ENCODE peak calls at places on chromosome 13, in four cellular contexts. O, F, Q and N are unnamed samples.

GRCh38 chr13:92719868-92720267 is 506.7 kb upstream of the GPC6 start:
- DNase-seq in O (no peak), F (peak; percentile 93), Q (peak; percentile 38), N (peak; percentile 11)

GRCh38 chr13:20101467-20102316 is 59.2 kb downstream of the GJA3 start:
- DNase-seq in O (no peak), F (no peak), Q (no peak), N (no peak)

GRCh38 chr13:32165791-32166190 is 134.2 kb downstream of the FRY start:
- DNase-seq in O (no peak), F (no peak), Q (no peak), N (no peak)

GRCh38 chr13:36981156-36981743 is 17.9 kb downstream of the ALG5 start:
- DNase-seq in O (peak; percentile 79), F (peak; percentile 44), Q (no peak), N (no peak)

GRCh38 chr13:113904411-113904810 is 40.5 kb upstream of the GAS6 start:
- DNase-seq in O (peak; percentile 43), F (peak; percentile 67), Q (peak; percentile 65), N (no peak)

GRCh38 chr13:102970542-102970941 is 95.7 kb downstream of the SLC10A2 start:
- DNase-seq in O (no peak), F (no peak), Q (no peak), N (no peak)

GRCh38 chr13:21957833-21958232 is 287.0 kb downstream of the FGF9 start:
- DNase-seq in O (peak; percentile 75), F (no peak), Q (no peak), N (no peak)

GRCh38 chr13:32537580-32538233 is 888 bp downstream of the N4BP2L2 start:
- DNase-seq in O (no peak), F (peak; percentile 40), Q (peak; percentile 29), N (no peak)

GRCh38 chr13:90717451-90717936 is 630.0 kb upstream of the MIR17HG start:
- DNase-seq in O (peak; percentile 10), F (peak; percentile 51), Q (no peak), N (peak; percentile 72)

GRCh38 chr13:48412100-48412556 is 785 bp downstream of the LPAR6 start:
- DNase-seq in O (peak; percentile 31), F (peak; percentile 21), Q (no peak), N (no peak)

GRCh38 chr13:92805766-92806165 is 420.8 kb upstream of the GPC6 start:
- DNase-seq in O (no peak), F (no peak), Q (no peak), N (no peak)

GRCh38 chr13:48072787-48073186 is 22.1 kb downstream of the MED4 start:
- DNase-seq in O (no peak), F (no peak), Q (no peak), N (no peak)

GRCh38 chr13:60787083-60787482 is 390.1 kb downstream of the TDRD3 start:
- DNase-seq in O (no peak), F (no peak), Q (no peak), N (no peak)

GRCh38 chr13:75416327-75417005 is 65.5 kb downstream of the TBC1D4 start:
- DNase-seq in O (no peak), F (peak; percentile 42), Q (peak; percentile 36), N (no peak)

GRCh38 chr13:106378263-106378662 is 157.2 kb downstream of the EFNB2 start:
- DNase-seq in O (no peak), F (no peak), Q (no peak), N (no peak)
- H4K8ac ChIP-seq in O (peak overlapping the region; percentile 52), F (no peak overlapping the region), Q (no peak overlapping the region), N (no peak overlapping the region)

GRCh38 chr13:79503069-79503468 is 22.1 kb downstream of the NDFIP2 start:
- DNase-seq in O (no peak), F (peak; percentile 27), Q (no peak), N (no peak)
- H3K4ac ChIP-seq in O (no peak overlapping the region), F (no peak overlapping the region), Q (no peak overlapping the region), N (no peak overlapping the region)

GRCh38 chr13:107157272-107157671 is 589.3 kb upstream of the ARGLU1 start:
- DNase-seq in O (peak; percentile 1), F (no peak), Q (no peak), N (no peak)
- H2BK120ac ChIP-seq in O (no peak overlapping the region), F (no peak overlapping the region), Q (no peak overlapping the region), N (no peak overlapping the region)

GRCh38 chr13:110925023-110925608 is 10.2 kb upstream of the ANKRD10 start:
- DNase-seq in O (no peak), F (peak; percentile 70), Q (peak; percentile 60), N (no peak)

GRCh38 chr13:110923086-110923485 is 8.2 kb upstream of the ANKRD10 start:
- DNase-seq in O (no peak), F (no peak), Q (peak; percentile 20), N (no peak)

GRCh38 chr13:110922506-110922905 is 7.6 kb upstream of the ANKRD10 start:
- DNase-seq in O (no peak), F (no peak), Q (peak; percentile 28), N (no peak)

GRCh38 chr13:110924639-110924934 is 9.7 kb upstream of the ANKRD10 start:
- DNase-seq in O (no peak), F (no peak), Q (peak; percentile 19), N (no peak)

GRCh38 chr13:110923777-110924638 is 9.1 kb upstream of the ANKRD10 start:
- DNase-seq in O (no peak), F (no peak), Q (peak; percentile 15), N (no peak)
- H4K8ac ChIP-seq in O (no peak overlapping the region), F (no peak overlapping the region), Q (no peak overlapping the region), N (no peak overlapping the region)

DNA sequence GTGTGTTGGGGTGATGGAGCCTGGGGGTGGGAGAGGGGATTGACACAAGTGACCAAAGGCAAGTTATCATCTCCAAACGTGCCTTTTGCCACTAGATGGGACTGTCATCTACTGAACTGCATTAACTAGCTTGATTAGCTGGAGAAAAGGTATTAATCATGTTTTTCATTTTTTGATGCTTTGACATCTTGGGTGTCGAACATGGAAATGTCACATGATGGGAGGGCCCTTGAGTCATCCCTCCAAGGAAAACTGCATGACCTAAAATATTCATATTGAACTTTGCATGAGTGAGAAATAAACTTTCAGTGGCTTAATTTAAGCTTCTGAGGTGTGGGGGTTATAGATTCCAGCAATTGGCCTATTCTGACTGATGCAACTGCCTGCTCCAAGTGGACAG is 73.3 kb downstream of the ALOX5AP start:
- DNase-seq in O (no peak), F (no peak), Q (no peak), N (no peak)
- H3K4ac ChIP-seq in O (peak overlapping the region; percentile 63), F (no peak overlapping the region), Q (no peak overlapping the region), N (no peak overlapping the region)

GRCh38 chr13:79481685-79482052 is 714 bp downstream of the NDFIP2 start:
- DNase-seq in O (no peak), F (no peak), Q (no peak), N (no peak)

GRCh38 chr13:79482271-79482970 is 1.5 kb downstream of the NDFIP2 start:
- DNase-seq in O (peak; percentile 35), F (no peak), Q (no peak), N (no peak)

GRCh38 chr13:79475569-79475968 is 5.4 kb upstream of the NDFIP2 start:
- DNase-seq in O (no peak), F (no peak), Q (no peak), N (no peak)

GRCh38 chr13:79480954-79481684 is at the start of gene NDFIP2:
- DNase-seq in O (peak; percentile 80), F (peak; percentile 86), Q (peak; percentile 84), N (peak; percentile 77)

DNA sequence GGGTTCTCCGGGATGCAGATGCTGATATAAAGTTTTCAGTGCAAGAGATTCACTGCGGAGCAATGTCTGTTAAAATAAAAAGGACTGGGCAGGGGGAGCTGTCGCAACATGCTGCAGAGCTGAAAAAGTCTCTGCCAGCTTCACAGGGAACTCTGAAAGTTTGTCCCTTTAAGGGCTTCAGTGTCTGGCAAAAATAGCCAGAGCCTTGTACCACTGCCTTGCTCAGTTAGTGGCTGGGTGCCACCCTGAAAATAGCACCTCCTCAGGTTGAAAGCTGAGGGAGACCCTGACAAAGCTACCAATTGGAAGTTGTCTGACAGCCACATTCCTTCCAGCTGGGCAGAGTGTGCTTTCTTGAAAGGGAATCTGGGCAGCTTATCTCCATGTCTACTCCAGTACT is 3.0 kb upstream of the NDFIP2 start:
- DNase-seq in O (no peak), F (peak; percentile 55), Q (peak; percentile 35), N (no peak)
- H2BK120ac ChIP-seq in O (no peak overlapping the region), F (peak overlapping the region; percentile 45), Q (no peak overlapping the region), N (no peak overlapping the region)

GRCh38 chr13:39930544-39931444 is 275.3 kb downstream of the COG6 start:
- DNase-seq in O (no peak), F (no peak), Q (no peak), N (no peak)

GRCh38 chr13:39929583-39929982 is 274.1 kb downstream of the COG6 start:
- DNase-seq in O (no peak), F (no peak), Q (no peak), N (no peak)

GRCh38 chr13:39930060-39930459 is 274.6 kb downstream of the COG6 start:
- DNase-seq in O (no peak), F (no peak), Q (no peak), N (no peak)

GRCh38 chr13:39935155-39935554 is 279.7 kb downstream of the COG6 start:
- DNase-seq in O (no peak), F (no peak), Q (no peak), N (no peak)

GRCh38 chr13:39931505-39931904 is 276.0 kb downstream of the COG6 start:
- DNase-seq in O (no peak), F (no peak), Q (no peak), N (no peak)
- H4K8ac ChIP-seq in O (no peak overlapping the region), F (no peak overlapping the region), Q (no peak overlapping the region), N (no peak overlapping the region)

GRCh38 chr13:52103386-52103785 is 25.5 kb downstream of the NEK5 start:
- DNase-seq in O (no peak), F (no peak), Q (no peak), N (no peak)
- H3K4ac ChIP-seq in O (no peak overlapping the region), F (no peak overlapping the region), Q (no peak overlapping the region), N (no peak overlapping the region)

DNA sequence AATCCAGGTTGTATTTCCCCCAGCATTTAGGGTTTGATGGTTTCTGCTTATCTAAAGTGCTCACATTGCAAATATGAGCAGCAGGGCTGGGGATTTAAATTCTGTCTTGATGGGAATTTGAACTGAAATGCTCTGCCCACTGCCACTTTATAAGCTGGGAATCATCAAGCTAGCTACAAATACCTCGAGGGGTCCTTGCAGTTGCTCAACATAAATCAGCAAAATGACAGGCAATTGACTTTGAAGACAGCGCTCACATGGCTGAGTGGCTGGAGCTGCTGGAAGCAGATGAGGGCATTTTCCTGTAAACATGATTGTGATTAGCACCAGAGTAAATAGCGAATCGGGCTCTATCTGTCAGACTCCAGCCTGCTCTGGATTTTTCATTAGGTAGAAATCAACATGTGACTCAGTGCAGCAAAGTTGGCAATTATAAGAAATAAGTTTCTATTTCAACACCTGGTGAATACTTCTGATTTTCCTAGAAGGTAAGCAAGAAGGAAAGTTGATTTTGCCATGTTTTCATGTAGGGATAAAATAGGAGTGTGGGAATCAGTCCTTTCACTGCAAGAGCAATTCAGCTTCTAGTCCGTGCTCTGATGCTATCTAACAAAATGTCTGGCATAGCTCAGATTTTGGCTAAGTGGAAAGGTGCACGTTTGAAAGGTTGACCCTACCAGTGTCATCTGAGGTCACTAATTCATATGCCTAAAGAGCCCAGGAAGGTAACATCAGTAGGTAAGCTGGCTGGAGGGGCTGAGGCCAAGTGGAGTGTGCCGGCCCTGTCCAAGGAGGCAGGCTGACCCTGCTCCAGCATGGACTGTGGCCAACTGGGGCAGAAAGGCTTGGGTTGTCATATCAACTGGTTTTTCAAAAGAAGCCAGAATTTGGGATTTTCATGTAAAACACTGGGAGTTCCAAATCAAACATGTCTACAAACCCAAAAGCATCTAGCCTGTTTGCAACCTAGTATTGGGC is 39.1 kb upstream of the MEDAG start:
- DNase-seq in O (no peak), F (no peak), Q (no peak), N (no peak)
- H2BK120ac ChIP-seq in O (peak overlapping the region; percentile 100), F (no peak overlapping the region), Q (no peak overlapping the region), N (no peak overlapping the region)